ENCODE peak calls at places on chromosome 1, in four cellular contexts. F is activated naive CD4-positive, alpha-beta T cell; V is NCI-H748 treated with DMSO at 0.1 percent for 48 hours; M is NCI-H2107. A is an unnamed sample.

GRCh38 chr1:73761559-73761958 is 436.4 kb downstream of the LRRIQ3 start:
- DNase-seq in F (no peak), V (no peak), M (no peak), A (no peak)

GRCh38 chr1:226134170-226135058 is 52.1 kb downstream of the ACBD3 start:
- DNase-seq in V (no peak), M (no peak), F (no peak), A (no peak)

GRCh38 chr1:147591246-147591891 is 50.1 kb downstream of the BCL9 start:
- DNase-seq in M (no peak), F (no peak), V (no peak), A (no peak)

GRCh38 chr1:91682882-91683597 is 182.4 kb downstream of the CDC7 start:
- DNase-seq in M (no peak), V (no peak), F (no peak), A (no peak)

GRCh38 chr1:39288735-39289465 is 84.4 kb downstream of the MACF1 start:
- DNase-seq in V (no peak), M (no peak), F (no peak), A (no peak)

GRCh38 chr1:20476260-20477038 is 9.6 kb downstream of the CAMK2N1 start:
- DNase-seq in V (no peak), M (no peak), F (no peak), A (peak)

GRCh38 chr1:27348861-27349783 is 7.3 kb downstream of the SYTL1 start:
- DNase-seq in F (no peak), M (peak), V (peak), A (peak)

GRCh38 chr1:214454619-214455396 is 96.6 kb downstream of the PTPN14 start:
- DNase-seq in M (no peak), V (no peak), F (no peak), A (peak)

GRCh38 chr1:22967833-22968232 is 4.8 kb downstream of the LACTBL1 start:
- DNase-seq in F (no peak), V (no peak), M (no peak), A (no peak)

GRCh38 chr1:27864264-27864895 is 8.0 kb upstream of the THEMIS2 start:
- DNase-seq in F (no peak), V (no peak), M (no peak), A (peak)

GRCh38 chr1:22228074-22228473 is 85.2 kb upstream of the WNT4 start:
- DNase-seq in F (no peak), V (no peak), M (no peak), A (no peak)

GRCh38 chr1:240109920-240110685 is 18.4 kb downstream of the FMN2 start:
- DNase-seq in F (no peak), M (no peak), V (no peak), A (no peak)

GRCh38 chr1:25702101-25702775 is 85.6 kb downstream of the MAN1C1 start:
- DNase-seq in M (no peak), V (no peak), F (no peak), A (no peak)

GRCh38 chr1:14994148-14994547 is 159.4 kb upstream of the TMEM51 start:
- DNase-seq in F (no peak), M (no peak), V (no peak), A (no peak)

GRCh38 chr1:225044258-225044657 is 114.8 kb downstream of the DNAH14 start:
- DNase-seq in V (no peak), F (no peak), M (no peak), A (no peak)

GRCh38 chr1:158035976-158036583 is 42.6 kb downstream of the KIRREL1 start:
- DNase-seq in F (no peak), V (no peak), M (no peak), A (peak)

GRCh38 chr1:101592861-101593260 is 356.0 kb downstream of the S1PR1 start:
- DNase-seq in V (peak), F (no peak), M (peak), A (no peak)

GRCh38 chr1:53237638-53238037 is 680 bp downstream of the MAGOH start:
- DNase-seq in M (no peak), F (no peak), V (no peak), A (no peak)

GRCh38 chr1:27726173-27726793 is 522 bp downstream of the FAM76A start:
- DNase-seq in M (no peak), F (peak), V (no peak), A (peak)